ENCODE peak calls at places on chromosomes 3 and 15, in four cellular contexts. G is hepatocyte, R is PC-3, V is left ventricle myocardium inferior. B is an unnamed sample.

GRCh38 chr3:124291008-124291407 is 299.1 kb upstream of the ROPN1 start:
- DNase-seq in V (no peak), G (no peak), R (no peak), B (no peak)

GRCh38 chr15:68022061-68022460 is 32.1 kb upstream of the PIAS1 start:
- DNase-seq in V (peak; percentile 32), G (no peak), R (no peak), B (peak; percentile 83)

GRCh38 chr3:146464005-146464595 is 5.3 kb downstream of the PLSCR2 start:
- DNase-seq in V (no peak), G (no peak), R (peak; percentile 76), B (no peak)

GRCh38 chr3:15063238-15063637 is 1.9 kb downstream of the MRPS25 start:
- DNase-seq in R (no peak), V (no peak), G (no peak), B (no peak)

GRCh38 chr15:42141795-42142667 is 14.4 kb downstream of the PLA2G4F start:
- DNase-seq in V (no peak), R (no peak), G (no peak), B (peak; percentile 8)

GRCh38 chr15:90901799-90902655 is 1.1 kb upstream of the MAN2A2 start:
- DNase-seq in R (peak; percentile 83), V (peak; percentile 76), G (peak; percentile 92), B (peak; percentile 79)

GRCh38 chr3:81490541-81491288 is 270.7 kb downstream of the GBE1 start:
- DNase-seq in V (peak; percentile 34), G (peak; percentile 94), R (peak; percentile 89), B (peak; percentile 74)

GRCh38 chr3:185631108-185631507 is 45.0 kb downstream of the SENP2 start:
- DNase-seq in V (no peak), G (no peak), R (no peak), B (no peak)

GRCh38 chr3:171646357-171647133 is 163.7 kb downstream of the PLD1 start:
- DNase-seq in V (no peak), G (peak; percentile 45), R (peak; percentile 69), B (no peak)

GRCh38 chr3:49903451-49904424 is at the start of gene MST1R:
- DNase-seq in V (peak; percentile 76), R (peak; percentile 98), G (peak; percentile 92), B (peak; percentile 39)

GRCh38 chr3:160948273-160948672 is 156.9 kb downstream of the B3GALNT1 start:
- DNase-seq in R (no peak), V (no peak), G (peak; percentile 45), B (no peak)

GRCh38 chr15:49279481-49280186 is 109.6 kb downstream of the GALK2 start:
- DNase-seq in V (no peak), R (no peak), G (no peak), B (no peak)

GRCh38 chr15:80991446-80991845 is 1.8 kb upstream of the MESD start:
- DNase-seq in V (peak; percentile 58), R (peak; percentile 17), G (no peak), B (peak; percentile 50)

GRCh38 chr3:124084398-124084881 is 92.5 kb upstream of the ROPN1 start:
- DNase-seq in R (no peak), G (peak; percentile 28), V (no peak), B (no peak)

GRCh38 chr15:26083457-26084350 is 220.6 kb upstream of the ATP10A start:
- DNase-seq in V (no peak), G (no peak), R (no peak), B (no peak)

GRCh38 chr15:64808785-64809453 is 16.5 kb downstream of the PIF1 start:
- DNase-seq in G (no peak), R (no peak), V (no peak), B (no peak)

GRCh38 chr15:63226155-63226883 is 36.9 kb downstream of the RAB8B start:
- DNase-seq in R (no peak), G (no peak), V (no peak), B (no peak)
- H3K4me1 ChIP-seq in R (peaks cover 8% of the 10 kb centered on the region), G (peaks cover 4% of the 10 kb centered on the region), V (peaks cover 23% of the 10 kb centered on the region), B (peaks cover 7% of the 10 kb centered on the region)

GRCh38 chr15:97234841-97235240 is 725.7 kb upstream of the ARRDC4 start:
- DNase-seq in R (no peak), G (no peak), V (no peak), B (no peak)

GRCh38 chr15:97235285-97235985 is 725.1 kb upstream of the ARRDC4 start:
- DNase-seq in V (peak; percentile 26), R (peak; percentile 70), G (peak; percentile 78), B (no peak)
- H3K4me1 ChIP-seq in V (peaks cover 3% of the 10 kb centered on the region), R (no peaks in the 10 kb centered on the region), G (no peaks in the 10 kb centered on the region), B (no peaks in the 10 kb centered on the region)

DNA sequence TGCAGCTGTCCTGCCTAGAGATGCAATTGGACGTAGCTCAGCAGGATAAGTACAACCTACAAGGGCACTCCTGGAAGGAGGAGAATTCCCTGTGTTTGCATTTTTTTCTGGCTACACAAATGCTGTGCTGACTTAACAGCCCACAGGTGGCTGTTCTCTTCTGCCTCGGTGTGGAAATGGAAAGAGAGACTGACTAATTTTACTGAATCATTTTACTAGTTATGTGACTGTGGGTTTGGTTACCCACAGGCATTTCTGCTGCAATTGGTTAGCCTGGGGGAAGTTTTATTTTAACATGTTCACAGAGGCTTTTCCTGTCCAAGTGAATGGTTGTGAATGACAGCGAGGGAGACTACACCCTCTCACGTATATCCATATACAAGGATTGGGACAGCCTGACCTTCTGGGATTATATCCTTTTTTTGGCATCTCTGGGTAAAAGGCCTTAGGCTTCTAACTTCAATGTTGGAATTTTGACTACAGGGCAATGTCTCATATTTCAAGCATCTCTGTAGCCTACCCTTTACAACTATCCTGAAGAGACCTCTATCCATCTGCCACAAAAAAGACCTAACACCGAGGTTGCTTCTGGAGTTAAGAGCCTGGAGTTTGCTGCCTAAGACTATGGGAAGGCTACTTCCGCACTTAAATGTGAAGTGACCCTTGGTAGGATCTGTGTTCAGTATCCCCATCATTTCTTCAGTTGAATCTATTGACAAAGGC is 67.2 kb upstream of the TP63 start:
- DNase-seq in V (no peak), R (peak; percentile 97), G (peak; percentile 29), B (peak; percentile 3)
- H3K4me1 ChIP-seq in V (no peaks in the 10 kb centered on the region), R (peaks cover 23% of the 10 kb centered on the region), G (no peaks in the 10 kb centered on the region), B (no peaks in the 10 kb centered on the region)

GRCh38 chr3:43030162-43030935 is 51.2 kb downstream of the GASK1A start:
- DNase-seq in V (no peak), G (no peak), R (no peak), B (no peak)
- H3K4me1 ChIP-seq in V (no peaks in the 10 kb centered on the region), G (peaks cover 9% of the 10 kb centered on the region), R (peaks cover 6% of the 10 kb centered on the region), B (peaks cover 13% of the 10 kb centered on the region)

DNA sequence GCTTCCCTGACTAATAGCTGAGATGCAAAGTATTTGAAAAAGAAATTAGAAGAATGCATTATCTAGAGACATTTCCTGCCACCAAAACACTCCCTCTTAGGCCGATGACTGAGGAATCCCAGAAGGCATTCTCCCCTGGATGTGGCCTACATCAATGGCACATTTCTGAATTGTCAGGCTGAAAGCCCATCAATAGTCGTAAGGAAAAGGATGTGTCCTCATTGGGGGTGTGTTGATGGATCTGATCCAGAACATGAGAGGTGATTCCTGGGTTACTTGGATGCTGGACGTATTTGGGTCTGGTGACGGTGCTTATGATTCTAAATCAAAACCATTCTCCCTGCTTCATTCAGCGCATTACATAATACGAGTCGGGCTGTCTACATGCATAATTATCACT is 216.9 kb upstream of the CDIN1 start:
- DNase-seq in G (no peak), V (no peak), R (no peak), B (no peak)
- H3K4me1 ChIP-seq in G (no peaks in the 10 kb centered on the region), V (peaks cover 29% of the 10 kb centered on the region), R (peaks cover 7% of the 10 kb centered on the region), B (no peaks in the 10 kb centered on the region)

DNA sequence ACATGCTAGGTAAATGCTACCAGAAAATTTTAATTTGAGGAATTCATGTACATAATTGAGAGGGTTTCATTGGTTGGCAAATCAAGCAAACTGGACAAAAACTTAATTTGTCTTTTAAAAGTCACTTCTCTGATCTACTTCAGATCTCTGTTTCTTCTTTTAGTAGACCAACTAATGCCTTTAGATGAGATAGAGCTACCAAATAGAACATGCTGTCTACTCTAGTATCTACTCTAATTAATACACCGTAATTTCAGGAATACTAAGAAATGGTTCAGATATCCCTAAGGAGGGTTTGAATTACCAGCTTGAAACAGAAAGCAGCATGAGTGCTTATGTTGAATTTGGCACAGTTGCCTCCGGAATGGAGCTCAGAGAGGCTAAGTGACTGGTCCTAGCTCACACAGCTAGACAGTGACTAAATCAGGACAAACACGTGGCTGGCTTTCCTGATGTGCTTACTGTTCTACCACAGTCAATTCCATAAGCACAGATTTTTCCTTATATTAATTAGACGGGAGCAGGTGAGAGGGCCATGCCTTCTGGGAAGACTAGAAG is 225.1 kb downstream of the ITPR1 start:
- DNase-seq in V (no peak), R (no peak), G (no peak), B (no peak)
- H3K4me1 ChIP-seq in V (peaks cover 58% of the 10 kb centered on the region), R (peaks cover 36% of the 10 kb centered on the region), G (peaks cover 40% of the 10 kb centered on the region), B (peaks cover 55% of the 10 kb centered on the region)

GRCh38 chr15:56814429-56814828 is 81.1 kb upstream of the ZNF280D start:
- DNase-seq in V (no peak), G (no peak), R (no peak), B (no peak)
- H3K4me1 ChIP-seq in V (peaks cover 44% of the 10 kb centered on the region), G (no peaks in the 10 kb centered on the region), R (peaks cover 23% of the 10 kb centered on the region), B (peaks cover 24% of the 10 kb centered on the region)

GRCh38 chr3:150757364-150757763 is 5.6 kb downstream of the SIAH2 start:
- DNase-seq in V (no peak), G (no peak), R (no peak), B (no peak)

GRCh38 chr3:150756491-150757059 is 6.4 kb downstream of the SIAH2 start:
- DNase-seq in R (no peak), G (no peak), V (no peak), B (no peak)

GRCh38 chr3:150759319-150759718 is 3.6 kb downstream of the SIAH2 start:
- DNase-seq in R (peak; percentile 88), V (no peak), G (no peak), B (no peak)

GRCh38 chr3:150755902-150756301 is 7.1 kb downstream of the SIAH2 start:
- DNase-seq in G (no peak), R (no peak), V (no peak), B (no peak)

GRCh38 chr3:150757768-150758167 is 5.2 kb downstream of the SIAH2 start:
- DNase-seq in V (no peak), G (no peak), R (no peak), B (no peak)
- H3K4me1 ChIP-seq in V (peaks cover 86% of the 10 kb centered on the region), G (peaks cover 39% of the 10 kb centered on the region), R (peaks cover 24% of the 10 kb centered on the region), B (peaks cover 58% of the 10 kb centered on the region)

DNA sequence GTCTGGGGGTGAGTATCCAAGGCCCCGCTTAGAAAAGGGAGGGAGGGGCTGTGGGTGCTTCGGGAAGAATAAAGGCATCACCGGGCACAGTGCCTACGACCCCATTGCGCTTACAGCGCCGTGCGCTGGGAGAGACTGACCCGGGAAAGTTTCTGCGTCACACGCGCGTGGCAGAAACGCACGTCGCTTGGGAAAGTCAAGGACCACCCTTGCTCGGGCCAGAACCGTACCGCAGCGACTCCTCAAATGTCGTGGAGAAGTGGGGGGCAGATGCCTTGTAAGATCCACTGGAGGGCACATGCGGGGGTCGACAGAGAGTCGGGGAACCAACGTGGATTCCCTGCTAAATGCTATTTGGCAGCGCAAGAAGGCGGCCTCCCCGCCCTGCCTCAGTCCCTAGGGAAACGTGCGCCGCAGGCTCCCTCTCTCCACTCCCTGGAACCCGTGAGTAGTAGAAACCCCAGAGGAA is 2.4 kb downstream of the ADAMTS9 start:
- DNase-seq in G (peak; percentile 51), V (peak; percentile 52), R (no peak), B (peak; percentile 24)
- H3K4me1 ChIP-seq in G (no peaks in the 10 kb centered on the region), V (peaks cover 76% of the 10 kb centered on the region), R (no peaks in the 10 kb centered on the region), B (no peaks in the 10 kb centered on the region)

GRCh38 chr15:43275736-43276562 is 9.2 kb upstream of the TGM5 start:
- DNase-seq in R (no peak), G (no peak), V (no peak), B (peak; percentile 24)

GRCh38 chr15:43277901-43278300 is 11.2 kb upstream of the TGM5 start:
- DNase-seq in R (no peak), V (no peak), G (no peak), B (peak; percentile 60)

GRCh38 chr15:43277231-43277823 is 10.6 kb upstream of the TGM5 start:
- DNase-seq in V (no peak), G (no peak), R (no peak), B (no peak)

GRCh38 chr15:43278869-43279268 is 12.1 kb upstream of the TGM5 start:
- DNase-seq in V (no peak), G (no peak), R (no peak), B (no peak)

GRCh38 chr15:43276563-43277200 is 10.0 kb upstream of the TGM5 start:
- DNase-seq in G (no peak), V (no peak), R (no peak), B (no peak)
- H3K4me1 ChIP-seq in G (no peaks in the 10 kb centered on the region), V (peaks cover 9% of the 10 kb centered on the region), R (peaks cover 3% of the 10 kb centered on the region), B (peaks cover 46% of the 10 kb centered on the region)

B was measured in gastrocnemius medialis.